ENCODE peak calls at places on chromosome 11, in five cellular contexts. Y is left ventricle myocardium inferior, M is heart left ventricle, P is AG04450, H is colonic mucosa. D is an unnamed sample.

GRCh38 chr11:95884364-95884763 is 39.5 kb downstream of the MTMR2 start:
- DNase-seq in M (no peak), Y (no peak), P (no peak), H (no peak), D (no peak)

GRCh38 chr11:19344661-19345518 is 104.1 kb upstream of the E2F8 start:
- DNase-seq in H (peak), M (peak), P (no peak), Y (peak), D (no peak)

GRCh38 chr11:61701298-61701993 is 21.3 kb downstream of the DAGLA start:
- DNase-seq in P (no peak), M (no peak), Y (no peak), H (no peak), D (peak)

GRCh38 chr11:65386307-65387081 is at the start of gene FRMD8:
- DNase-seq in H (peak), M (peak), Y (peak), P (no peak), D (peak)

GRCh38 chr11:65395961-65396530 is 9.6 kb downstream of the FRMD8 start:
- DNase-seq in H (no peak), Y (no peak), P (no peak), M (no peak), D (no peak)

GRCh38 chr11:59767212-59767611 is 12.0 kb downstream of the STX3 start:
- DNase-seq in Y (no peak), M (no peak), H (peak), P (no peak), D (peak)

GRCh38 chr11:57476223-57476882 is 16.0 kb downstream of the RTN4RL2 start:
- DNase-seq in H (peak), M (peak), P (no peak), Y (peak), D (no peak)

GRCh38 chr11:111370902-111371578 is 8.0 kb downstream of the POU2AF1 start:
- DNase-seq in Y (no peak), H (no peak), P (no peak), M (no peak), D (no peak)

GRCh38 chr11:121655481-121656332 is 202.9 kb upstream of the SORL1-AS1 start:
- DNase-seq in M (peak), H (peak), P (peak), Y (peak), D (peak)

GRCh38 chr11:45098929-45099328 is 47.5 kb upstream of the PRDM11 start:
- DNase-seq in Y (no peak), P (no peak), H (no peak), M (no peak), D (no peak)

GRCh38 chr11:19674420-19674819 is 38.2 kb upstream of the NAV2 start:
- DNase-seq in P (no peak), Y (no peak), M (no peak), H (no peak), D (no peak)

GRCh38 chr11:8357505-8357888 is 93.8 kb upstream of the LMO1 start:
- DNase-seq in P (no peak), H (no peak), M (no peak), Y (no peak), D (no peak)

GRCh38 chr11:93054881-93055280 is 85.4 kb downstream of the MTNR1B start:
- DNase-seq in H (no peak), M (no peak), Y (no peak), P (peak), D (no peak)

GRCh38 chr11:67615455-67616430 is 9.0 kb downstream of the NDUFV1 start:
- DNase-seq in P (no peak), H (peak), M (no peak), Y (no peak), D (peak)

GRCh38 chr11:2298795-2299747 is 2.6 kb downstream of the C11orf21 start:
- DNase-seq in Y (no peak), P (no peak), H (peak), M (no peak), D (no peak)

GRCh38 chr11:85762226-85762625 is 48.7 kb downstream of the SYTL2 start:
- DNase-seq in Y (no peak), H (no peak), P (no peak), M (no peak), D (no peak)

GRCh38 chr11:68206211-68206610 is 6.9 kb downstream of the KMT5B start:
- DNase-seq in H (no peak), Y (no peak), M (no peak), P (no peak), D (peak)

GRCh38 chr11:15201586-15201985 is 86.9 kb downstream of the INSC start:
- DNase-seq in M (no peak), Y (no peak), H (no peak), P (no peak), D (no peak)

GRCh38 chr11:132358573-132358953 is 988.1 kb downstream of the NTM start:
- DNase-seq in M (no peak), P (no peak), H (no peak), Y (no peak), D (no peak)

GRCh38 chr11:10204021-10204420 is 90.0 kb downstream of the SBF2 start:
- DNase-seq in M (no peak), Y (no peak), P (no peak), H (no peak), D (no peak)

GRCh38 chr11:88656315-88656714 is 318.8 kb upstream of the CTSC start:
- DNase-seq in H (no peak), P (no peak), M (no peak), Y (no peak), D (no peak)

GRCh38 chr11:2294340-2295290 is 7.1 kb downstream of the C11orf21 start:
- DNase-seq in Y (no peak), M (no peak), H (no peak), P (no peak), D (no peak)

GRCh38 chr11:122981388-122982264 is at the start of gene BSX:
- DNase-seq in H (peak), P (no peak), M (peak), Y (peak), D (peak)

GRCh38 chr11:111765320-111765983 is 737 bp downstream of the PPP2R1B start:
- DNase-seq in H (no peak), P (no peak), Y (no peak), M (no peak), D (no peak)

GRCh38 chr11:100761806-100762205 is 74.7 kb downstream of the ARHGAP42 start:
- DNase-seq in M (no peak), P (no peak), Y (no peak), H (no peak), D (no peak)

GRCh38 chr11:40293655-40294342 is 1165.7 kb downstream of the LRRC4C start:
- DNase-seq in Y (peak), H (peak), M (peak), P (peak), D (peak)

GRCh38 chr11:122494171-122494570 is 161.4 kb upstream of the UBASH3B start:
- DNase-seq in H (no peak), M (no peak), P (no peak), Y (no peak), D (no peak)

GRCh38 chr11:123570939-123571590 is 83.4 kb downstream of the SCN3B start:
- DNase-seq in M (no peak), H (no peak), P (no peak), Y (no peak), D (no peak)

GRCh38 chr11:105611837-105612480 is 2.1 kb downstream of the GRIA4 start:
- DNase-seq in Y (no peak), M (no peak), P (no peak), H (no peak), D (no peak)

GRCh38 chr11:65571940-65572339 is 398 bp upstream of the FAM89B start:
- DNase-seq in Y (no peak), P (no peak), M (no peak), H (no peak), D (no peak)

GRCh38 chr11:63641727-63642126 is 27.5 kb upstream of the PLAAT3 start:
- DNase-seq in M (no peak), P (no peak), Y (no peak), H (no peak), D (no peak)

GRCh38 chr11:77038029-77038824 is 4.0 kb downstream of the B3GNT6 start:
- DNase-seq in P (no peak), H (no peak), M (no peak), Y (no peak), D (no peak)

GRCh38 chr11:45141171-45141570 is 5.3 kb upstream of the PRDM11 start:
- DNase-seq in P (no peak), H (peak), M (no peak), Y (no peak), D (no peak)

GRCh38 chr11:131985769-131986393 is 615.5 kb downstream of the NTM start:
- DNase-seq in P (no peak), H (no peak), M (no peak), Y (peak), D (no peak)

GRCh38 chr11:75717608-75718403 is at the start of gene MOGAT2:
- DNase-seq in H (peak), P (no peak), Y (peak), M (no peak), D (no peak)

GRCh38 chr11:46237248-46238077 is 40.0 kb upstream of the CREB3L1 start:
- DNase-seq in M (peak), H (peak), P (peak), Y (peak), D (no peak)

GRCh38 chr11:118484405-118484804 is 42.9 kb upstream of the TTC36 start:
- DNase-seq in H (no peak), Y (no peak), M (no peak), P (no peak), D (no peak)

GRCh38 chr11:64661146-64661545 is 61.9 kb downstream of the NRXN2 start:
- DNase-seq in H (no peak), Y (peak), P (peak), M (peak), D (no peak)

GRCh38 chr11:23502389-23502788 is 642.1 kb upstream of the CCDC179 start:
- DNase-seq in Y (no peak), H (no peak), P (no peak), M (no peak), D (no peak)

DNA sequence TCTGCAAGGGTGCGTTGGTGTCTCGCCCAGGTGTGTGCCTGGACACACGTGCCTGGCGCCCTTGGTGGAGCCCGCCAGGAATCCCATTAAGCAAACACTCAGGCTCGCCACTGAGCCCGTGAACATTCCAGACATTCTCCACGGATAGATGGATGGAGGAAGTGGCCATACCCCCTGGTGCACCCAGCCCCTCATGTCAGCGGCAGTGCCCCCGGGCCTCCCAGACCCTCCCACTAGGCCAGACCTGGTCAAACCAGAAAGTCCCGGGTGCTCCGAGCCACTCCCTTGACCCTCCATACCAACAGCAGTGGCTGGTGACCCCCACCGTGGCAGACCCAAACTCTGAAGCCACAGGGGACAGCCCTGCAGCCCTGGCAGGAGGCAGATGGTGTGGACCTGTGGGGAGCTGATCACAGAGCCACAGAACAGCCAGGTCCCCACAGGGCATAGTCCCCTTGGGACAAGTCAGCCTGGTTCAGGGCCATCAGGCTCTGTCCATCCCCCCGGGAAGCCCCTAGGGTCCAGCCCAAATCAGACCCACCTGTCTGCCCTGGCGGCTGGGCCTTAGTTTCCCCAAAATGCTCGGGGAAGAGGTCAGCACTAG is 1.9 kb downstream of the EPS8L2 start:
- DNase-seq in Y (no peak), H (peak), M (no peak), P (no peak), D (no peak)
- H3K4me3 ChIP-seq in Y (no peak), H (peak), M (no peak), P (no peak), D (no peak)

GRCh38 chr11:69638941-69639681 is 1.8 kb upstream of the CCND1 start:
- DNase-seq in M (peak), Y (peak), P (peak), H (peak), D (peak)
- H3K4me3 ChIP-seq in M (peak), Y (peak), P (peak), H (peak), D (no peak)

GRCh38 chr11:73312806-73313403 is 4.8 kb downstream of the ARHGEF17 start:
- DNase-seq in Y (no peak), M (no peak), P (no peak), H (no peak), D (no peak)
- H3K4me3 ChIP-seq in Y (peak), M (peak), P (peak), H (peak), D (no peak)

GRCh38 chr11:35171226-35171625 is 32.3 kb downstream of the CD44 start:
- DNase-seq in M (no peak), P (no peak), H (no peak), Y (no peak), D (no peak)

GRCh38 chr11:35173620-35174278 is 34.8 kb downstream of the CD44 start:
- DNase-seq in P (no peak), M (no peak), Y (no peak), H (no peak), D (no peak)

GRCh38 chr11:35177370-35177769 is 38.4 kb downstream of the CD44 start:
- DNase-seq in M (no peak), Y (no peak), P (no peak), H (no peak), D (peak)

GRCh38 chr11:35173011-35173511 is 34.1 kb downstream of the CD44 start:
- DNase-seq in Y (no peak), M (no peak), P (no peak), H (peak), D (no peak)

DNA sequence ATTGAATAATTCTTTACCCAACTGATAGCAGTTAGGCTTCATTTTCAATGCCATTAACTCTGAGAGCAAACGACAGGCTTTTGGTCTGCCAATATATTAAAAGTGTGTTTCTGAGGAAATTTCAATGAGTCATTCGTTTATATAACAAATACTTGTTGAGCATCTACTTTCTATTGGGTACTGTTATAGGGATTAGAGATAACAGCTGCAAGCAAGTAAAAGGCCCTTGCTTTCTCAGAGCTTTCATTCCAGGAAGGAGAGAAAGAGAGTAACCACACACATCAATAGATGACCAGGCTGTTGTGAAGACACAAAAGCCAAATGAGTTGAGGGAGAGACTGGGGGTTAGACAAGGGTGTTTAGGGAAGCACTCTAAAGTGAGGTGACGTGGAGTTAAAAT is 35.7 kb downstream of the CD44 start:
- DNase-seq in P (peak), Y (no peak), H (no peak), M (no peak), D (no peak)
- H3K4me3 ChIP-seq in P (no peak), Y (no peak), H (no peak), M (no peak), D (no peak)

GRCh38 chr11:3859373-3859881 is 4.0 kb downstream of the STIM1 start:
- DNase-seq in M (peak), H (peak), Y (peak), P (no peak), D (no peak)
- H3K4me3 ChIP-seq in M (no peak), H (no peak), Y (peak), P (no peak), D (peak)

DNA sequence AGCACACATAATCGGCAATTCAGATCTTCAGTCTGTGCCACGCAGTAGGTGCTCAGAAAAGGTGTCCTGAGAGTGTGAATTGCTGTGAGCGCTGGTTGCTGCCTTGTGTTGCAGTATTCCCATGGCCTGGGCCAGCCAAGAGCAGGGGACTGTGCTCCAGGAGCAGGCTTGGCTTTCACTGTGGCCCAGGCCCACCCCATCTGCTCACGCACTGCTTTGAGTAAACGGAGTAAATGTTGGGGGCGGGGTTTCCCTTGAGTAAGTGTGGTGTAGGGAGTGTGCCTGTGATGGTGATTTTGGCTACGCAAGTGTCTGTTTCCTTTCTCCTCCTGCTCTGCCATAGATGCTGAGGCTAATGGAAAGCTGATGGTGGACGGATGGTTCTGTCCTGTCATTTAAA is 2.3 kb downstream of the CTTN start:
- DNase-seq in M (no peak), Y (no peak), H (no peak), P (no peak), D (no peak)
- H3K4me3 ChIP-seq in M (no peak), Y (peak), H (no peak), P (peak), D (no peak)

GRCh38 chr11:6616596-6617250 is 2.5 kb downstream of the TPP1 start:
- DNase-seq in H (no peak), M (no peak), P (no peak), Y (no peak), D (no peak)

GRCh38 chr11:6615882-6616585 is 3.2 kb downstream of the TPP1 start:
- DNase-seq in M (no peak), Y (no peak), H (no peak), P (no peak), D (no peak)

GRCh38 chr11:6619021-6619745 is at the start of gene TPP1:
- DNase-seq in P (peak), Y (peak), H (peak), M (peak), D (peak)

GRCh38 chr11:6618117-6619020 is 853 bp downstream of the TPP1 start:
- DNase-seq in M (peak), P (peak), Y (no peak), H (peak), D (no peak)

DNA sequence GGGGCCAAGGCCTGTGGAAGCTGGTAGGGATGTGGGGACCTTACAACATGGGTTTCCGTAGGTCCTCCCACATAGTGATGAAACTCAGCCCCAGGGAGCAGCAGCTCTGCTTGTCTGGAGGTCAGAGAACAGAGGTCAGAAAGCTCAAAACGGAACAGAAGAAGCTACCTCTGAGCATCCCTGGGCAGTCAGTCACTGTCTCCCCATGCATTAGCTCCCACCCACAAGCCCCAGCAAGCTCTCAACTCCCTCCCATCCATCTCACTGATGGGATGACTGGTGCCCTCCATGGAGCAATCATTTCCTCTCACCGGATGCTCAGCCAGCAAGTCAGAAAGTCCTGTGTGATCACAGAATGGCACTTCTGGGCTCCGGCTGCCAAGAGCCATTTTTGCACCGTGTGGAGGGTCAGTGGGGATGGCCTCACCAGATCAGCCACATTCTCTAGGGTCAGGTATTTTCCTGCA is 1.9 kb downstream of the TPP1 start:
- DNase-seq in M (no peak), P (no peak), Y (no peak), H (no peak), D (no peak)
- H3K4me3 ChIP-seq in M (peak), P (peak), Y (peak), H (peak), D (no peak)

GRCh38 chr11:44066732-44067131 is 662 bp downstream of the ACCS start:
- DNase-seq in M (no peak), Y (no peak), P (peak), H (peak), D (no peak)
- H3K4me3 ChIP-seq in M (peak), Y (peak), P (peak), H (peak), D (no peak)

DNA sequence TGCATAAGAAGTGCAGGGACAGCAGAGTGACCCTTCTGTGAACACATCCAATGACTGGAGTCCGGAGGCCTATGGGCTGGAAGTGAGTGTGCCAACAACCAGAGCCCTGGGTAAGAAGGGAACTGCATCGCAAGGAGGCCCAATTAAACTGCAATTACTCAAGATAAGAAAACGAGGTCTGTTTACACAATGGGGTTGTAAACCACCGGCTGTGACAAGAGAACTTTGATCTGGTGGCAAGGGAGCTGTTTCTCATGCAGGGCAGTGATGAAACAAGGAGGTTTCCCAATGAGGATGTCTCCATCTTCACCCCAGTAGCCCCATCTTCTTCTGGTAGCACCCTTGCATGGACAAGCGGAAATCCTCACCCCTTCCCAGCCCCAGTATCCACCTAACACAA is 21.5 kb downstream of the ETS1 start:
- DNase-seq in Y (no peak), H (peak), P (no peak), M (no peak), D (no peak)
- H3K4me3 ChIP-seq in Y (peak), H (no peak), P (no peak), M (peak), D (no peak)

GRCh38 chr11:114366331-114367243 is 33.7 kb downstream of the C11orf71 start:
- DNase-seq in Y (no peak), M (no peak), H (no peak), P (peak), D (no peak)
- H3K4me3 ChIP-seq in Y (no peak), M (no peak), H (no peak), P (no peak), D (no peak)

D was measured in Jurkat, Clone E6-1.